ENCODE peak calls at places on chromosomes 6 and 20, in five cellular contexts. One of them, this sample, is unnamed.

GRCh38 chr6:113595921-113596376 is 261.2 kb upstream of the MARCKS start:
- DNase-seq in activated CD8-positive, alpha-beta memory T cell treated with anti-CD3 and anti-CD28 coated beads, Interleukin-2, amount 50 U/mL, for 48 hours: no peak
- DNase-seq in astrocyte of the cerebellum: peak
- DNase-seq in stimulated activated CD4-positive, alpha-beta T cell treated with anti-CD3 and anti-CD28 coated beads, Interleukin-4, amount 100 ng/mL, for 4 hours: no peak
- DNase-seq in activated gamma-delta T cell: no peak
- DNase-seq in this sample: no peak

GRCh38 chr20:7728373-7728772 is 211.9 kb downstream of the HAO1 start:
- DNase-seq in activated CD8-positive, alpha-beta memory T cell treated with anti-CD3 and anti-CD28 coated beads, Interleukin-2, amount 50 U/mL, for 48 hours: no peak
- DNase-seq in astrocyte of the cerebellum: no peak
- DNase-seq in stimulated activated CD4-positive, alpha-beta T cell treated with anti-CD3 and anti-CD28 coated beads, Interleukin-4, amount 100 ng/mL, for 4 hours: no peak
- DNase-seq in activated gamma-delta T cell: no peak
- DNase-seq in this sample: no peak

GRCh38 chr20:48921883-48922867 is 664 bp downstream of the ARFGEF2 start:
- DNase-seq in activated CD8-positive, alpha-beta memory T cell treated with anti-CD3 and anti-CD28 coated beads, Interleukin-2, amount 50 U/mL, for 48 hours: no peak
- DNase-seq in astrocyte of the cerebellum: no peak
- DNase-seq in stimulated activated CD4-positive, alpha-beta T cell treated with anti-CD3 and anti-CD28 coated beads, Interleukin-4, amount 100 ng/mL, for 4 hours: no peak
- DNase-seq in activated gamma-delta T cell: no peak
- DNase-seq in this sample: peak

GRCh38 chr6:52514514-52514913 is 62.3 kb downstream of the TRAM2 start:
- DNase-seq in activated CD8-positive, alpha-beta memory T cell treated with anti-CD3 and anti-CD28 coated beads, Interleukin-2, amount 50 U/mL, for 48 hours: no peak
- DNase-seq in astrocyte of the cerebellum: no peak
- DNase-seq in stimulated activated CD4-positive, alpha-beta T cell treated with anti-CD3 and anti-CD28 coated beads, Interleukin-4, amount 100 ng/mL, for 4 hours: no peak
- DNase-seq in activated gamma-delta T cell: no peak
- DNase-seq in this sample: no peak

GRCh38 chr20:25508083-25508770 is 77.1 kb downstream of the NINL start:
- DNase-seq in activated CD8-positive, alpha-beta memory T cell treated with anti-CD3 and anti-CD28 coated beads, Interleukin-2, amount 50 U/mL, for 48 hours: no peak
- DNase-seq in astrocyte of the cerebellum: peak
- DNase-seq in stimulated activated CD4-positive, alpha-beta T cell treated with anti-CD3 and anti-CD28 coated beads, Interleukin-4, amount 100 ng/mL, for 4 hours: no peak
- DNase-seq in activated gamma-delta T cell: no peak
- DNase-seq in this sample: no peak

GRCh38 chr20:51803157-51803854 is 985 bp upstream of the SALL4 start:
- DNase-seq in activated CD8-positive, alpha-beta memory T cell treated with anti-CD3 and anti-CD28 coated beads, Interleukin-2, amount 50 U/mL, for 48 hours: no peak
- DNase-seq in astrocyte of the cerebellum: no peak
- DNase-seq in stimulated activated CD4-positive, alpha-beta T cell treated with anti-CD3 and anti-CD28 coated beads, Interleukin-4, amount 100 ng/mL, for 4 hours: no peak
- DNase-seq in activated gamma-delta T cell: no peak
- DNase-seq in this sample: no peak

GRCh38 chr6:108798672-108799355 is 49.4 kb upstream of the ARMC2 start:
- DNase-seq in activated CD8-positive, alpha-beta memory T cell treated with anti-CD3 and anti-CD28 coated beads, Interleukin-2, amount 50 U/mL, for 48 hours: peak
- DNase-seq in astrocyte of the cerebellum: no peak
- DNase-seq in stimulated activated CD4-positive, alpha-beta T cell treated with anti-CD3 and anti-CD28 coated beads, Interleukin-4, amount 100 ng/mL, for 4 hours: peak
- DNase-seq in activated gamma-delta T cell: peak
- DNase-seq in this sample: peak

GRCh38 chr6:105112577-105112976 is 67.2 kb downstream of the POPDC3 start:
- DNase-seq in activated CD8-positive, alpha-beta memory T cell treated with anti-CD3 and anti-CD28 coated beads, Interleukin-2, amount 50 U/mL, for 48 hours: no peak
- DNase-seq in astrocyte of the cerebellum: no peak
- DNase-seq in stimulated activated CD4-positive, alpha-beta T cell treated with anti-CD3 and anti-CD28 coated beads, Interleukin-4, amount 100 ng/mL, for 4 hours: no peak
- DNase-seq in activated gamma-delta T cell: no peak
- DNase-seq in this sample: no peak

GRCh38 chr6:159421586-159421985 is 252.4 kb downstream of the FNDC1 start:
- DNase-seq in activated CD8-positive, alpha-beta memory T cell treated with anti-CD3 and anti-CD28 coated beads, Interleukin-2, amount 50 U/mL, for 48 hours: no peak
- DNase-seq in astrocyte of the cerebellum: no peak
- DNase-seq in stimulated activated CD4-positive, alpha-beta T cell treated with anti-CD3 and anti-CD28 coated beads, Interleukin-4, amount 100 ng/mL, for 4 hours: no peak
- DNase-seq in activated gamma-delta T cell: no peak
- DNase-seq in this sample: peak

GRCh38 chr6:2940010-2940850 is 31.1 kb downstream of the SERPINB6 start:
- DNase-seq in activated CD8-positive, alpha-beta memory T cell treated with anti-CD3 and anti-CD28 coated beads, Interleukin-2, amount 50 U/mL, for 48 hours: peak
- DNase-seq in astrocyte of the cerebellum: no peak
- DNase-seq in stimulated activated CD4-positive, alpha-beta T cell treated with anti-CD3 and anti-CD28 coated beads, Interleukin-4, amount 100 ng/mL, for 4 hours: peak
- DNase-seq in activated gamma-delta T cell: no peak
- DNase-seq in this sample: peak

GRCh38 chr20:62066339-62066982 is 780 bp upstream of the TAF4 start:
- DNase-seq in activated CD8-positive, alpha-beta memory T cell treated with anti-CD3 and anti-CD28 coated beads, Interleukin-2, amount 50 U/mL, for 48 hours: peak
- DNase-seq in astrocyte of the cerebellum: no peak
- DNase-seq in stimulated activated CD4-positive, alpha-beta T cell treated with anti-CD3 and anti-CD28 coated beads, Interleukin-4, amount 100 ng/mL, for 4 hours: peak
- DNase-seq in activated gamma-delta T cell: no peak
- DNase-seq in this sample: no peak

GRCh38 chr6:20906938-20907337 is 372.7 kb downstream of the CDKAL1 start:
- DNase-seq in activated CD8-positive, alpha-beta memory T cell treated with anti-CD3 and anti-CD28 coated beads, Interleukin-2, amount 50 U/mL, for 48 hours: no peak
- DNase-seq in astrocyte of the cerebellum: peak
- DNase-seq in stimulated activated CD4-positive, alpha-beta T cell treated with anti-CD3 and anti-CD28 coated beads, Interleukin-4, amount 100 ng/mL, for 4 hours: no peak
- DNase-seq in activated gamma-delta T cell: no peak
- DNase-seq in this sample: no peak

GRCh38 chr20:53586640-53587039 is 7.0 kb downstream of the ZNF217 start:
- DNase-seq in activated CD8-positive, alpha-beta memory T cell treated with anti-CD3 and anti-CD28 coated beads, Interleukin-2, amount 50 U/mL, for 48 hours: peak
- DNase-seq in astrocyte of the cerebellum: no peak
- DNase-seq in stimulated activated CD4-positive, alpha-beta T cell treated with anti-CD3 and anti-CD28 coated beads, Interleukin-4, amount 100 ng/mL, for 4 hours: no peak
- DNase-seq in activated gamma-delta T cell: no peak
- DNase-seq in this sample: no peak

GRCh38 chr20:51404297-51405060 is 138.0 kb downstream of the NFATC2 start:
- DNase-seq in activated CD8-positive, alpha-beta memory T cell treated with anti-CD3 and anti-CD28 coated beads, Interleukin-2, amount 50 U/mL, for 48 hours: peak
- DNase-seq in astrocyte of the cerebellum: no peak
- DNase-seq in stimulated activated CD4-positive, alpha-beta T cell treated with anti-CD3 and anti-CD28 coated beads, Interleukin-4, amount 100 ng/mL, for 4 hours: peak
- DNase-seq in activated gamma-delta T cell: peak
- DNase-seq in this sample: peak

GRCh38 chr20:59777321-59777705 is 156.1 kb downstream of the SYCP2 start:
- DNase-seq in activated CD8-positive, alpha-beta memory T cell treated with anti-CD3 and anti-CD28 coated beads, Interleukin-2, amount 50 U/mL, for 48 hours: peak
- DNase-seq in astrocyte of the cerebellum: no peak
- DNase-seq in stimulated activated CD4-positive, alpha-beta T cell treated with anti-CD3 and anti-CD28 coated beads, Interleukin-4, amount 100 ng/mL, for 4 hours: no peak
- DNase-seq in activated gamma-delta T cell: no peak
- DNase-seq in this sample: no peak

GRCh38 chr6:7107578-7108195 is at the start of gene RREB1:
- DNase-seq in activated CD8-positive, alpha-beta memory T cell treated with anti-CD3 and anti-CD28 coated beads, Interleukin-2, amount 50 U/mL, for 48 hours: peak
- DNase-seq in astrocyte of the cerebellum: no peak
- DNase-seq in stimulated activated CD4-positive, alpha-beta T cell treated with anti-CD3 and anti-CD28 coated beads, Interleukin-4, amount 100 ng/mL, for 4 hours: peak
- DNase-seq in activated gamma-delta T cell: peak
- DNase-seq in this sample: peak

GRCh38 chr6:19492631-19493030 is 344.5 kb upstream of the ID4 start:
- DNase-seq in activated CD8-positive, alpha-beta memory T cell treated with anti-CD3 and anti-CD28 coated beads, Interleukin-2, amount 50 U/mL, for 48 hours: no peak
- DNase-seq in astrocyte of the cerebellum: no peak
- DNase-seq in stimulated activated CD4-positive, alpha-beta T cell treated with anti-CD3 and anti-CD28 coated beads, Interleukin-4, amount 100 ng/mL, for 4 hours: no peak
- DNase-seq in activated gamma-delta T cell: no peak
- DNase-seq in this sample: no peak